ENCODE peak calls at places on chromosomes 11 and 22, in eight cellular contexts. I is H7, T is PC-9, W is GM23248, M is left ventricle myocardium inferior, G is GM23338, Z is mesendoderm, E is tibial artery. Q is an unnamed sample.

GRCh38 chr22:39185601-39186012 is 33.1 kb upstream of the CBX7 start:
- DNase-seq in E (peak; percentile 68), G (no peak), Z (no peak), W (peak; percentile 98), T (no peak), M (peak; percentile 80), I (no peak), Q (no peak)

GRCh38 chr11:110728883-110729282 is 16.6 kb upstream of the ARHGAP20 start:
- DNase-seq in T (no peak), G (no peak), Z (no peak), M (no peak), E (no peak), I (no peak), W (peak; percentile 71), Q (no peak)

GRCh38 chr11:68043349-68044144 is 4.7 kb downstream of the TCIRG1 start:
- DNase-seq in E (no peak), G (no peak), I (peak; percentile 78), T (peak; percentile 80), W (peak; percentile 42), Z (no peak), M (no peak), Q (peak; percentile 56)

GRCh38 chr11:134409552-134410429 is 2.3 kb downstream of the B3GAT1 start:
- DNase-seq in G (no peak), E (no peak), Z (peak; percentile 56), I (peak; percentile 46), W (no peak), M (no peak), T (no peak), Q (no peak)

GRCh38 chr11:103544874-103545273 is 435.6 kb downstream of the DYNC2H1 start:
- DNase-seq in G (no peak), T (no peak), M (no peak), W (no peak), I (no peak), Z (no peak), E (no peak), Q (no peak)

GRCh38 chr11:126112547-126112946 is 49.9 kb upstream of the CDON start:
- DNase-seq in G (no peak), W (peak; percentile 94), E (no peak), I (no peak), Z (peak; percentile 83), M (peak; percentile 50), T (no peak), Q (no peak)

GRCh38 chr22:22357024-22357868 is 112.7 kb downstream of the VPREB1 start:
- DNase-seq in E (no peak), M (peak; percentile 64), G (peak; percentile 93), W (peak; percentile 78), I (peak; percentile 91), T (peak; percentile 65), Z (peak; percentile 87), Q (peak; percentile 75)

GRCh38 chr11:70016666-70017347 is 61.3 kb upstream of the ANO1 start:
- DNase-seq in I (peak; percentile 12), G (no peak), T (peak; percentile 69), Z (no peak), W (peak; percentile 76), E (no peak), M (no peak), Q (no peak)

GRCh38 chr22:47221840-47222615 is 459.6 kb downstream of the TBC1D22A start:
- DNase-seq in Z (no peak), I (no peak), T (no peak), W (no peak), G (no peak), E (no peak), M (no peak), Q (no peak)

GRCh38 chr11:44623716-44624491 is 58.4 kb downstream of the CD82 start:
- DNase-seq in Z (no peak), I (peak; percentile 22), W (no peak), M (no peak), T (no peak), E (peak; percentile 56), G (no peak), Q (peak; percentile 14)

GRCh38 chr11:77126861-77127673 is 979 bp upstream of the MYO7A start:
- DNase-seq in I (peak; percentile 96), M (peak; percentile 51), T (peak; percentile 59), Z (peak; percentile 66), E (no peak), G (peak; percentile 67), W (peak; percentile 76), Q (peak; percentile 73)

GRCh38 chr11:36777302-36777701 is 179.3 kb upstream of the RAG2 start:
- DNase-seq in Z (no peak), I (no peak), T (no peak), E (no peak), W (no peak), G (no peak), M (no peak), Q (no peak)

GRCh38 chr11:95230054-95231034 is 658 bp downstream of the SESN3 start:
- DNase-seq in I (peak; percentile 19), G (peak; percentile 51), M (no peak), Z (peak; percentile 63), E (peak; percentile 67), W (peak; percentile 55), T (peak; percentile 1), Q (peak; percentile 22)

GRCh38 chr22:31342389-31343125 is 3.6 kb downstream of the PATZ1 start:
- DNase-seq in W (no peak), G (peak; percentile 33), Z (no peak), E (no peak), T (no peak), M (no peak), I (peak; percentile 78), Q (peak; percentile 44)

GRCh38 chr11:60370252-60370810 is 8.0 kb upstream of the MS4A7 start:
- DNase-seq in E (no peak), T (no peak), M (no peak), W (no peak), Z (no peak), I (no peak), G (no peak), Q (no peak)

GRCh38 chr11:94855666-94856065 is 87.5 kb downstream of the AMOTL1 start:
- DNase-seq in W (peak; percentile 47), G (no peak), Z (no peak), M (no peak), T (no peak), E (no peak), I (no peak), Q (no peak)

GRCh38 chr11:114195981-114196731 is 100.0 kb upstream of the NNMT start:
- DNase-seq in G (no peak), Z (peak; percentile 36), M (no peak), E (peak; percentile 61), I (no peak), T (no peak), W (peak; percentile 13), Q (no peak)

GRCh38 chr11:6587360-6587953 is 16.0 kb downstream of the RRP8 start:
- DNase-seq in G (no peak), W (no peak), Z (no peak), I (no peak), E (peak; percentile 82), M (peak; percentile 56), T (no peak), Q (peak; percentile 90)

GRCh38 chr11:64222651-64223000 is 3.4 kb downstream of the TRPT1 start:
- DNase-seq in Z (no peak), G (no peak), E (no peak), T (no peak), I (no peak), M (no peak), W (peak; percentile 37), Q (no peak)
- H3K36me3 ChIP-seq in Z (no peaks in the 10 kb centered on the region), G (no peaks in the 10 kb centered on the region), E (peaks cover 22% of the 10 kb centered on the region), T (no peaks in the 10 kb centered on the region), I (no peaks in the 10 kb centered on the region), M (peaks cover 6% of the 10 kb centered on the region), W (no peaks in the 10 kb centered on the region), Q (no peaks in the 10 kb centered on the region)

GRCh38 chr11:72317982-72318381 is 74.0 kb upstream of the PHOX2A start:
- DNase-seq in G (no peak), W (no peak), M (no peak), T (no peak), Z (no peak), E (no peak), I (no peak), Q (no peak)

GRCh38 chr11:72314600-72315386 is 70.8 kb upstream of the PHOX2A start:
- DNase-seq in M (no peak), W (no peak), I (peak; percentile 48), G (peak; percentile 43), E (no peak), T (no peak), Z (peak; percentile 29), Q (no peak)

GRCh38 chr11:72316984-72317383 is 73.0 kb upstream of the PHOX2A start:
- DNase-seq in I (no peak), G (no peak), M (no peak), E (no peak), Z (no peak), T (no peak), W (no peak), Q (no peak)

GRCh38 chr11:72321381-72321996 is 77.5 kb upstream of the PHOX2A start:
- DNase-seq in Z (peak; percentile 15), G (peak; percentile 10), E (no peak), M (no peak), I (no peak), W (peak; percentile 47), T (no peak), Q (no peak)

GRCh38 chr11:72319261-72319660 is 75.3 kb upstream of the PHOX2A start:
- DNase-seq in M (no peak), T (no peak), Z (no peak), I (no peak), W (no peak), G (no peak), E (no peak), Q (no peak)
- H3K36me3 ChIP-seq in M (peaks cover 17% of the 10 kb centered on the region), T (no peaks in the 10 kb centered on the region), Z (no peaks in the 10 kb centered on the region), I (no peaks in the 10 kb centered on the region), W (no peaks in the 10 kb centered on the region), G (no peaks in the 10 kb centered on the region), E (peaks cover 48% of the 10 kb centered on the region), Q (no peaks in the 10 kb centered on the region)

GRCh38 chr11:79196950-79197349 is 243.9 kb downstream of the TENM4 start:
- DNase-seq in E (no peak), I (no peak), G (no peak), W (no peak), T (no peak), Z (no peak), M (no peak), Q (no peak)
- H3K36me3 ChIP-seq in E (no peaks in the 10 kb centered on the region), I (no peaks in the 10 kb centered on the region), G (no peaks in the 10 kb centered on the region), W (no peaks in the 10 kb centered on the region), T (no peaks in the 10 kb centered on the region), Z (no peaks in the 10 kb centered on the region), M (no peaks in the 10 kb centered on the region), Q (no peaks in the 10 kb centered on the region)

GRCh38 chr22:40368016-40368415 is 2.4 kb upstream of the SGSM3 start:
- DNase-seq in M (no peak), E (no peak), I (no peak), W (no peak), Z (no peak), T (no peak), G (no peak), Q (no peak)

GRCh38 chr22:40367342-40367741 is 3.1 kb upstream of the SGSM3 start:
- DNase-seq in W (no peak), M (no peak), I (no peak), E (no peak), G (no peak), T (no peak), Z (no peak), Q (no peak)

GRCh38 chr22:40364431-40364830 is 6.0 kb upstream of the SGSM3 start:
- DNase-seq in E (no peak), Z (no peak), M (no peak), T (no peak), G (no peak), I (no peak), W (no peak), Q (no peak)

GRCh38 chr22:40361100-40361499 is 9.3 kb upstream of the SGSM3 start:
- DNase-seq in W (no peak), E (no peak), I (no peak), M (no peak), Z (no peak), G (no peak), T (no peak), Q (no peak)

GRCh38 chr22:40363059-40363458 is 7.3 kb upstream of the SGSM3 start:
- DNase-seq in E (no peak), M (no peak), I (no peak), T (no peak), G (no peak), W (peak; percentile 77), Z (no peak), Q (no peak)
- H3K36me3 ChIP-seq in E (peaks cover 100% of the 10 kb centered on the region), M (peaks cover 99% of the 10 kb centered on the region), I (peaks cover 74% of the 10 kb centered on the region), T (peaks cover 76% of the 10 kb centered on the region), G (peaks cover 99% of the 10 kb centered on the region), W (peaks cover 74% of the 10 kb centered on the region), Z (peaks cover 39% of the 10 kb centered on the region), Q (peaks cover 48% of the 10 kb centered on the region)

Q was measured in pancreas.